ENCODE peak calls at places on chromosome 1, in ten cellular contexts. One of them, this sample, is unnamed.

GRCh38 chr1:53545663-53546408 is 86.6 kb downstream of the DMRTB1 start:
- DNase-seq in fibroblast of lung: no peak
- DNase-seq in right atrium auricular region: no peak
- DNase-seq in substantia nigra: no peak
- DNase-seq in breast epithelium: peak; percentile 47
- DNase-seq in mesendoderm: no peak
- DNase-seq in uterus: peak; percentile 4
- DNase-seq in neuronal stem cell: no peak
- DNase-seq in dorsolateral prefrontal cortex: peak; percentile 29
- DNase-seq in SJSA1: no peak
- DNase-seq in this sample: no peak

GRCh38 chr1:242525360-242525722 is 844 bp upstream of the PLD5 start:
- DNase-seq in fibroblast of lung: no peak
- DNase-seq in right atrium auricular region: no peak
- DNase-seq in substantia nigra: no peak
- DNase-seq in breast epithelium: no peak
- DNase-seq in mesendoderm: no peak
- DNase-seq in uterus: no peak
- DNase-seq in neuronal stem cell: peak; percentile 14
- DNase-seq in dorsolateral prefrontal cortex: no peak
- DNase-seq in SJSA1: no peak
- DNase-seq in this sample: no peak

GRCh38 chr1:21397813-21398188 is 42.1 kb upstream of the NBPF3 start:
- DNase-seq in fibroblast of lung: peak; percentile 25
- DNase-seq in right atrium auricular region: no peak
- DNase-seq in substantia nigra: no peak
- DNase-seq in breast epithelium: no peak
- DNase-seq in mesendoderm: peak; percentile 68
- DNase-seq in uterus: no peak
- DNase-seq in neuronal stem cell: peak; percentile 17
- DNase-seq in dorsolateral prefrontal cortex: peak; percentile 43
- DNase-seq in SJSA1: no peak
- DNase-seq in this sample: no peak

GRCh38 chr1:233424727-233425222 is 97.3 kb downstream of the MAP3K21 start:
- DNase-seq in fibroblast of lung: no peak
- DNase-seq in right atrium auricular region: no peak
- DNase-seq in substantia nigra: no peak
- DNase-seq in breast epithelium: no peak
- DNase-seq in mesendoderm: no peak
- DNase-seq in uterus: no peak
- DNase-seq in neuronal stem cell: no peak
- DNase-seq in dorsolateral prefrontal cortex: no peak
- DNase-seq in SJSA1: no peak
- DNase-seq in this sample: no peak

GRCh38 chr1:170536924-170537551 is 5.1 kb downstream of the GORAB start:
- DNase-seq in fibroblast of lung: peak; percentile 51
- DNase-seq in right atrium auricular region: no peak
- DNase-seq in substantia nigra: no peak
- DNase-seq in breast epithelium: no peak
- DNase-seq in mesendoderm: no peak
- DNase-seq in uterus: no peak
- DNase-seq in neuronal stem cell: no peak
- DNase-seq in dorsolateral prefrontal cortex: no peak
- DNase-seq in SJSA1: no peak
- DNase-seq in this sample: no peak

GRCh38 chr1:13546791-13547190 is 33.0 kb upstream of the LRRC38 start:
- DNase-seq in fibroblast of lung: no peak
- DNase-seq in right atrium auricular region: no peak
- DNase-seq in substantia nigra: no peak
- DNase-seq in breast epithelium: no peak
- DNase-seq in mesendoderm: no peak
- DNase-seq in uterus: no peak
- DNase-seq in neuronal stem cell: no peak
- DNase-seq in dorsolateral prefrontal cortex: no peak
- DNase-seq in SJSA1: no peak
- DNase-seq in this sample: no peak

GRCh38 chr1:204709960-204710912 is 24.7 kb upstream of the LRRN2 start:
- DNase-seq in fibroblast of lung: no peak
- DNase-seq in right atrium auricular region: no peak
- DNase-seq in substantia nigra: no peak
- DNase-seq in breast epithelium: no peak
- DNase-seq in mesendoderm: peak; percentile 65
- DNase-seq in uterus: no peak
- DNase-seq in neuronal stem cell: no peak
- DNase-seq in dorsolateral prefrontal cortex: no peak
- DNase-seq in SJSA1: no peak
- DNase-seq in this sample: no peak

GRCh38 chr1:231929311-231929710 is 302.7 kb downstream of the DISC1 start:
- DNase-seq in fibroblast of lung: peak; percentile 91
- DNase-seq in right atrium auricular region: no peak
- DNase-seq in substantia nigra: no peak
- DNase-seq in breast epithelium: no peak
- DNase-seq in mesendoderm: peak; percentile 59
- DNase-seq in uterus: no peak
- DNase-seq in neuronal stem cell: peak; percentile 46
- DNase-seq in dorsolateral prefrontal cortex: no peak
- DNase-seq in SJSA1: peak; percentile 51
- DNase-seq in this sample: no peak

GRCh38 chr1:40185951-40186864 is 25.0 kb downstream of the RLF start:
- DNase-seq in fibroblast of lung: peak; percentile 95
- DNase-seq in right atrium auricular region: no peak
- DNase-seq in substantia nigra: no peak
- DNase-seq in breast epithelium: no peak
- DNase-seq in mesendoderm: peak; percentile 32
- DNase-seq in uterus: no peak
- DNase-seq in neuronal stem cell: no peak
- DNase-seq in dorsolateral prefrontal cortex: no peak
- DNase-seq in SJSA1: no peak
- DNase-seq in this sample: no peak

GRCh38 chr1:207463021-207463420 is 8.9 kb downstream of the CR2 start:
- DNase-seq in fibroblast of lung: peak; percentile 17
- DNase-seq in right atrium auricular region: no peak
- DNase-seq in substantia nigra: no peak
- DNase-seq in breast epithelium: no peak
- DNase-seq in mesendoderm: no peak
- DNase-seq in uterus: no peak
- DNase-seq in neuronal stem cell: no peak
- DNase-seq in dorsolateral prefrontal cortex: no peak
- DNase-seq in SJSA1: peak; percentile 30
- DNase-seq in this sample: no peak

GRCh38 chr1:45543599-45544417 is 6.8 kb upstream of the AKR1A1 start:
- DNase-seq in fibroblast of lung: peak; percentile 28
- DNase-seq in right atrium auricular region: no peak
- DNase-seq in substantia nigra: no peak
- DNase-seq in breast epithelium: no peak
- DNase-seq in mesendoderm: peak; percentile 37
- DNase-seq in uterus: no peak
- DNase-seq in neuronal stem cell: no peak
- DNase-seq in dorsolateral prefrontal cortex: peak; percentile 37
- DNase-seq in SJSA1: no peak
- DNase-seq in this sample: no peak

GRCh38 chr1:43206721-43207228 is 34.6 kb downstream of the CFAP57 start:
- DNase-seq in fibroblast of lung: peak; percentile 98
- DNase-seq in right atrium auricular region: no peak
- DNase-seq in substantia nigra: no peak
- DNase-seq in breast epithelium: no peak
- DNase-seq in mesendoderm: peak; percentile 100
- DNase-seq in uterus: no peak
- DNase-seq in neuronal stem cell: no peak
- DNase-seq in dorsolateral prefrontal cortex: no peak
- DNase-seq in SJSA1: peak; percentile 99
- DNase-seq in this sample: no peak

GRCh38 chr1:152141971-152142584 is 16.9 kb downstream of the RPTN start:
- DNase-seq in fibroblast of lung: peak; percentile 54
- DNase-seq in right atrium auricular region: no peak
- DNase-seq in substantia nigra: peak; percentile 16
- DNase-seq in breast epithelium: no peak
- DNase-seq in mesendoderm: peak; percentile 52
- DNase-seq in uterus: no peak
- DNase-seq in neuronal stem cell: peak; percentile 3
- DNase-seq in dorsolateral prefrontal cortex: no peak
- DNase-seq in SJSA1: peak; percentile 28
- DNase-seq in this sample: no peak

GRCh38 chr1:20343149-20343936 is 52.7 kb downstream of the VWA5B1 start:
- DNase-seq in fibroblast of lung: no peak
- DNase-seq in right atrium auricular region: no peak
- DNase-seq in substantia nigra: no peak
- DNase-seq in breast epithelium: no peak
- DNase-seq in mesendoderm: peak; percentile 73
- DNase-seq in uterus: peak; percentile 26
- DNase-seq in neuronal stem cell: peak; percentile 76
- DNase-seq in dorsolateral prefrontal cortex: no peak
- DNase-seq in SJSA1: no peak
- DNase-seq in this sample: no peak

GRCh38 chr1:59150537-59151386 is 146.1 kb upstream of the FGGY start:
- DNase-seq in fibroblast of lung: peak; percentile 100
- DNase-seq in right atrium auricular region: peak; percentile 92
- DNase-seq in substantia nigra: no peak
- DNase-seq in breast epithelium: peak; percentile 53
- DNase-seq in mesendoderm: peak; percentile 65
- DNase-seq in uterus: peak; percentile 95
- DNase-seq in neuronal stem cell: no peak
- DNase-seq in dorsolateral prefrontal cortex: peak; percentile 37
- DNase-seq in SJSA1: peak; percentile 97
- DNase-seq in this sample: no peak

DNA sequence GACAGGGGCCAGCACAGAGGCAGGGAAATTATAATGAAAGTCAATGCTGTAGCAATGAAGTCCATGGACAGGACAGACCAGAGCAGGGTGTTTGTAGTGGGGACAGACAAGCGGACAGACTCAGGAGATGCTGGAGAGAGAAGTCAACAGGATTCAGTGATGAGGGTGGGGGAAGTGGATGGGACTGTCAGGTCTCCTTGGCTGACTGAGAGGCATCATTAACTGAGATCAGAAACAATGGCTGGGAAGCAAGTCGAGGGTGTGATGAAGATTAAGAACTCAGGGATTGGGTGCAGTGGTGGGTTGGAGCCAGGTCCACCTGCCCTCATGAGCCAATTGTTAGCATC is 25.5 kb downstream of the CD58 start:
- DNase-seq in fibroblast of lung: no peak
- DNase-seq in right atrium auricular region: no peak
- DNase-seq in substantia nigra: no peak
- DNase-seq in breast epithelium: no peak
- DNase-seq in mesendoderm: no peak
- DNase-seq in uterus: no peak
- DNase-seq in neuronal stem cell: no peak
- DNase-seq in dorsolateral prefrontal cortex: no peak
- DNase-seq in SJSA1: no peak
- DNase-seq in this sample: no peak
- H3K27ac ChIP-seq in fibroblast of lung: no peak overlapping the region
- H3K27ac ChIP-seq in right atrium auricular region: no peak overlapping the region
- H3K27ac ChIP-seq in substantia nigra: no peak overlapping the region
- H3K27ac ChIP-seq in breast epithelium: no peak overlapping the region
- H3K27ac ChIP-seq in mesendoderm: no peak overlapping the region
- H3K27ac ChIP-seq in uterus: no peak overlapping the region
- H3K27ac ChIP-seq in neuronal stem cell: no peak overlapping the region
- H3K27ac ChIP-seq in dorsolateral prefrontal cortex: no peak overlapping the region
- H3K27ac ChIP-seq in SJSA1: no peak overlapping the region
- H3K27ac ChIP-seq in this sample: no peak overlapping the region

GRCh38 chr1:171597203-171597602 is 24.8 kb upstream of the MYOCOS start:
- DNase-seq in fibroblast of lung: no peak
- DNase-seq in right atrium auricular region: no peak
- DNase-seq in substantia nigra: no peak
- DNase-seq in breast epithelium: no peak
- DNase-seq in mesendoderm: no peak
- DNase-seq in uterus: no peak
- DNase-seq in neuronal stem cell: no peak
- DNase-seq in dorsolateral prefrontal cortex: no peak
- DNase-seq in SJSA1: no peak
- DNase-seq in this sample: no peak
- H3K27ac ChIP-seq in fibroblast of lung: no peak overlapping the region
- H3K27ac ChIP-seq in right atrium auricular region: no peak overlapping the region
- H3K27ac ChIP-seq in substantia nigra: no peak overlapping the region
- H3K27ac ChIP-seq in breast epithelium: no peak overlapping the region
- H3K27ac ChIP-seq in mesendoderm: no peak overlapping the region
- H3K27ac ChIP-seq in uterus: no peak overlapping the region
- H3K27ac ChIP-seq in neuronal stem cell: no peak overlapping the region
- H3K27ac ChIP-seq in dorsolateral prefrontal cortex: no peak overlapping the region
- H3K27ac ChIP-seq in SJSA1: no peak overlapping the region
- H3K27ac ChIP-seq in this sample: no peak overlapping the region

GRCh38 chr1:30774550-30775432 is 17.2 kb upstream of the LAPTM5 start:
- DNase-seq in fibroblast of lung: no peak
- DNase-seq in right atrium auricular region: no peak
- DNase-seq in substantia nigra: no peak
- DNase-seq in breast epithelium: no peak
- DNase-seq in mesendoderm: no peak
- DNase-seq in uterus: no peak
- DNase-seq in neuronal stem cell: no peak
- DNase-seq in dorsolateral prefrontal cortex: no peak
- DNase-seq in SJSA1: no peak
- DNase-seq in this sample: no peak

GRCh38 chr1:30773722-30774121 is 16.1 kb upstream of the LAPTM5 start:
- DNase-seq in fibroblast of lung: no peak
- DNase-seq in right atrium auricular region: no peak
- DNase-seq in substantia nigra: no peak
- DNase-seq in breast epithelium: no peak
- DNase-seq in mesendoderm: no peak
- DNase-seq in uterus: no peak
- DNase-seq in neuronal stem cell: no peak
- DNase-seq in dorsolateral prefrontal cortex: no peak
- DNase-seq in SJSA1: no peak
- DNase-seq in this sample: no peak

GRCh38 chr1:30777060-30777905 is 19.7 kb upstream of the LAPTM5 start:
- DNase-seq in fibroblast of lung: no peak
- DNase-seq in right atrium auricular region: no peak
- DNase-seq in substantia nigra: no peak
- DNase-seq in breast epithelium: no peak
- DNase-seq in mesendoderm: no peak
- DNase-seq in uterus: no peak
- DNase-seq in neuronal stem cell: no peak
- DNase-seq in dorsolateral prefrontal cortex: no peak
- DNase-seq in SJSA1: no peak
- DNase-seq in this sample: no peak

GRCh38 chr1:30776097-30777059 is 18.8 kb upstream of the LAPTM5 start:
- DNase-seq in fibroblast of lung: no peak
- DNase-seq in right atrium auricular region: no peak
- DNase-seq in substantia nigra: no peak
- DNase-seq in breast epithelium: no peak
- DNase-seq in mesendoderm: no peak
- DNase-seq in uterus: no peak
- DNase-seq in neuronal stem cell: no peak
- DNase-seq in dorsolateral prefrontal cortex: no peak
- DNase-seq in SJSA1: no peak
- DNase-seq in this sample: no peak

GRCh38 chr1:30775433-30775975 is 17.9 kb upstream of the LAPTM5 start:
- DNase-seq in fibroblast of lung: no peak
- DNase-seq in right atrium auricular region: no peak
- DNase-seq in substantia nigra: no peak
- DNase-seq in breast epithelium: no peak
- DNase-seq in mesendoderm: no peak
- DNase-seq in uterus: no peak
- DNase-seq in neuronal stem cell: no peak
- DNase-seq in dorsolateral prefrontal cortex: no peak
- DNase-seq in SJSA1: no peak
- DNase-seq in this sample: no peak
- H3K27ac ChIP-seq in fibroblast of lung: no peak overlapping the region
- H3K27ac ChIP-seq in right atrium auricular region: no peak overlapping the region
- H3K27ac ChIP-seq in substantia nigra: peak overlapping the region; percentile 30
- H3K27ac ChIP-seq in breast epithelium: no peak overlapping the region
- H3K27ac ChIP-seq in mesendoderm: no peak overlapping the region
- H3K27ac ChIP-seq in uterus: no peak overlapping the region
- H3K27ac ChIP-seq in neuronal stem cell: no peak overlapping the region
- H3K27ac ChIP-seq in dorsolateral prefrontal cortex: no peak overlapping the region
- H3K27ac ChIP-seq in SJSA1: no peak overlapping the region
- H3K27ac ChIP-seq in this sample: no peak overlapping the region

GRCh38 chr1:230900984-230901383 is 32.7 kb upstream of the C1orf198 start:
- DNase-seq in fibroblast of lung: no peak
- DNase-seq in right atrium auricular region: no peak
- DNase-seq in substantia nigra: no peak
- DNase-seq in breast epithelium: no peak
- DNase-seq in mesendoderm: no peak
- DNase-seq in uterus: no peak
- DNase-seq in neuronal stem cell: no peak
- DNase-seq in dorsolateral prefrontal cortex: no peak
- DNase-seq in SJSA1: no peak
- DNase-seq in this sample: no peak
- H3K27ac ChIP-seq in fibroblast of lung: no peak overlapping the region
- H3K27ac ChIP-seq in right atrium auricular region: peak overlapping the region; percentile 2
- H3K27ac ChIP-seq in substantia nigra: no peak overlapping the region
- H3K27ac ChIP-seq in breast epithelium: no peak overlapping the region
- H3K27ac ChIP-seq in mesendoderm: no peak overlapping the region
- H3K27ac ChIP-seq in uterus: no peak overlapping the region
- H3K27ac ChIP-seq in neuronal stem cell: no peak overlapping the region
- H3K27ac ChIP-seq in dorsolateral prefrontal cortex: no peak overlapping the region
- H3K27ac ChIP-seq in SJSA1: no peak overlapping the region
- H3K27ac ChIP-seq in this sample: no peak overlapping the region

This sample was measured in caudate nucleus.